ENCODE peak calls at places on chromosomes 11 and 22, in nine cellular contexts. O is activated CD4-positive, CD25-positive, alpha-beta regulatory T cell treated with anti-CD3 and anti-CD28 coated beads, Interleukin-2, amount 50 U/mL, for 72 hours; C is naive thymus-derived CD4-positive, alpha-beta T cell; I is activated CD8-positive, alpha-beta memory T cell treated with anti-CD3 and anti-CD28 coated beads, Interleukin-2, amount 50 U/mL, for 4 hours; J is chondrocyte; B is LoVo; M is GM10248; T is hypothalamus; F is PC-3. V is an unnamed sample.

GRCh38 chr22:31952459-31952858 is 8.1 kb downstream of the YWHAH start:
- DNase-seq in O (no peak), C (no peak), I (no peak), J (no peak), B (peak), M (no peak), T (no peak), F (peak), V (no peak)

GRCh38 chr11:119729581-119730346 is 764 bp upstream of the NECTIN1 start:
- DNase-seq in O (no peak), C (no peak), I (no peak), J (no peak), B (peak), M (peak), T (peak), F (peak), V (no peak)

GRCh38 chr11:66026017-66026529 is at the start of gene CATSPER1:
- DNase-seq in O (no peak), C (no peak), I (no peak), J (no peak), B (no peak), M (no peak), T (no peak), F (no peak), V (no peak)

GRCh38 chr11:90722552-90723190 is 499.8 kb upstream of the CHORDC1 start:
- DNase-seq in O (no peak), C (no peak), I (no peak), J (no peak), B (no peak), M (no peak), T (no peak), F (no peak), V (no peak)

GRCh38 chr22:45009881-45010531 is at the start of gene PHF21B:
- DNase-seq in O (no peak), C (no peak), I (no peak), J (no peak), B (no peak), M (peak), T (peak), F (no peak), V (no peak)

GRCh38 chr11:66218026-66218425 is 50.4 kb upstream of the RAB1B start:
- DNase-seq in O (peak), C (no peak), I (no peak), J (peak), B (no peak), M (no peak), T (no peak), F (no peak), V (no peak)

GRCh38 chr11:64165482-64165841 is 451 bp downstream of the MACROD1 start:
- DNase-seq in O (no peak), C (no peak), I (peak), J (no peak), B (no peak), M (no peak), T (no peak), F (peak), V (no peak)

GRCh38 chr11:110070176-110070575 is 23.0 kb upstream of the ZC3H12C start:
- DNase-seq in O (no peak), C (no peak), I (no peak), J (no peak), B (no peak), M (no peak), T (no peak), F (no peak), V (no peak)

GRCh38 chr11:122025757-122026156 is 90.3 kb downstream of the BLID start:
- DNase-seq in O (no peak), C (no peak), I (no peak), J (no peak), B (no peak), M (no peak), T (no peak), F (no peak), V (no peak)

GRCh38 chr22:21816787-21817496 is 50.5 kb downstream of the MAPK1 start:
- DNase-seq in O (no peak), C (peak), I (no peak), J (no peak), B (no peak), M (peak), T (no peak), F (peak), V (peak)

GRCh38 chr11:83265331-83265730 is 20.8 kb downstream of the CCDC90B start:
- DNase-seq in O (no peak), C (no peak), I (no peak), J (no peak), B (no peak), M (no peak), T (no peak), F (no peak), V (no peak)

GRCh38 chr11:70948855-70949551 is 303.4 kb downstream of the SHANK2 start:
- DNase-seq in O (no peak), C (no peak), I (no peak), J (no peak), B (no peak), M (no peak), T (no peak), F (no peak), V (no peak)

GRCh38 chr11:83990160-83990733 is 704.1 kb upstream of the CCDC90B start:
- DNase-seq in O (no peak), C (no peak), I (no peak), J (no peak), B (no peak), M (no peak), T (no peak), F (no peak), V (no peak)

GRCh38 chr11:70567680-70568503 is 169.6 kb downstream of the CTTN start:
- DNase-seq in O (no peak), C (no peak), I (peak), J (peak), B (no peak), M (no peak), T (no peak), F (no peak), V (peak)

GRCh38 chr22:30208631-30209603 is 37.6 kb downstream of the LIF start:
- DNase-seq in O (no peak), C (no peak), I (no peak), J (peak), B (no peak), M (no peak), T (no peak), F (peak), V (no peak)

GRCh38 chr11:86695391-86695790 is 23.0 kb upstream of the ME3 start:
- DNase-seq in O (no peak), C (no peak), I (no peak), J (no peak), B (no peak), M (no peak), T (no peak), F (peak), V (no peak)

GRCh38 chr22:39205344-39206021 is 39.3 kb downstream of the PDGFB start:
- DNase-seq in O (peak), C (no peak), I (peak), J (peak), B (peak), M (peak), T (no peak), F (peak), V (peak)

GRCh38 chr22:37187552-37187890 is 526 bp downstream of the C1QTNF6 start:
- DNase-seq in O (no peak), C (no peak), I (no peak), J (no peak), B (no peak), M (no peak), T (no peak), F (peak), V (no peak)

GRCh38 chr11:22359295-22359694 is 21.1 kb downstream of the SLC17A6 start:
- DNase-seq in O (no peak), C (no peak), I (no peak), J (no peak), B (no peak), M (no peak), T (no peak), F (no peak), V (no peak)

GRCh38 chr11:13343067-13343466 is 65.5 kb downstream of the BMAL1 start:
- DNase-seq in O (no peak), C (no peak), I (no peak), J (no peak), B (no peak), M (peak), T (no peak), F (no peak), V (no peak)

GRCh38 chr22:23837496-23837859 is 1.3 kb downstream of the DERL3 start:
- DNase-seq in O (no peak), C (no peak), I (no peak), J (peak), B (no peak), M (no peak), T (no peak), F (no peak), V (no peak)

GRCh38 chr11:1390603-1391164 is 950 bp downstream of the BRSK2 start:
- DNase-seq in O (no peak), C (no peak), I (no peak), J (no peak), B (no peak), M (no peak), T (peak), F (no peak), V (peak)

GRCh38 chr22:50276143-50276542 is 6.0 kb upstream of the MAPK11 start:
- DNase-seq in O (peak), C (peak), I (no peak), J (no peak), B (no peak), M (peak), T (peak), F (peak), V (peak)

GRCh38 chr11:109130910-109131309 is 291.1 kb upstream of the C11orf87 start:
- DNase-seq in O (no peak), C (no peak), I (no peak), J (no peak), B (no peak), M (no peak), T (no peak), F (no peak), V (no peak)

GRCh38 chr11:57674251-57674650 is 6.3 kb downstream of the ZDHHC5 start:
- DNase-seq in O (no peak), C (no peak), I (no peak), J (no peak), B (no peak), M (no peak), T (no peak), F (no peak), V (no peak)

GRCh38 chr11:123601136-123601535 is 53.3 kb downstream of the SCN3B start:
- DNase-seq in O (no peak), C (no peak), I (no peak), J (no peak), B (no peak), M (no peak), T (no peak), F (no peak), V (no peak)